ENCODE peak calls at places on chromosomes 13 and 19, in four cellular contexts. K, H, D and E are unnamed samples.

GRCh38 chr13:44022196-44022595 is 142.5 kb downstream of the LACC1 start:
- DNase-seq in D (peak), H (no peak), K (no peak), E (no peak)

GRCh38 chr19:14114854-14115253 is 2.7 kb downstream of the PRKACA start:
- DNase-seq in H (no peak), D (no peak), K (peak), E (no peak)

GRCh38 chr13:104011505-104012270 is 945.5 kb upstream of the SLC10A2 start:
- DNase-seq in H (no peak), K (no peak), D (no peak), E (no peak)

GRCh38 chr19:5387472-5387871 is 46.9 kb upstream of the PTPRS start:
- DNase-seq in D (no peak), H (no peak), K (no peak), E (no peak)

GRCh38 chr19:11361771-11362731 is 6.8 kb downstream of the PLPPR2 start:
- DNase-seq in K (no peak), H (no peak), D (no peak), E (no peak)

GRCh38 chr19:18809149-18809978 is 18.3 kb upstream of the COMP start:
- DNase-seq in D (no peak), H (no peak), K (no peak), E (no peak)

GRCh38 chr19:10835089-10835753 is 791 bp downstream of the TMED1 start:
- DNase-seq in H (no peak), K (peak), D (no peak), E (no peak)

GRCh38 chr19:35212241-35212640 is 16.3 kb downstream of the FAM187B start:
- DNase-seq in H (no peak), K (no peak), D (no peak), E (no peak)

GRCh38 chr13:108155185-108156106 is 59.9 kb downstream of the LIG4 start:
- DNase-seq in D (peak), H (peak), K (peak), E (peak)

GRCh38 chr19:31285744-31286143 is 63.5 kb downstream of the TSHZ3 start:
- DNase-seq in D (no peak), K (no peak), H (no peak), E (no peak)

GRCh38 chr13:80141114-80141849 is 199.6 kb downstream of the SPRY2 start:
- DNase-seq in H (no peak), D (no peak), K (no peak), E (no peak)

GRCh38 chr19:35714601-35715354 is 3.0 kb upstream of the KMT2B start:
- DNase-seq in D (peak), K (no peak), H (no peak), E (no peak)

GRCh38 chr19:2695288-2695866 is 7.1 kb downstream of the GNG7 start:
- DNase-seq in D (no peak), H (no peak), K (no peak), E (no peak)

GRCh38 chr13:93235258-93236015 is 8.8 kb downstream of the GPC6 start:
- DNase-seq in D (no peak), H (no peak), K (no peak), E (no peak)

GRCh38 chr13:93847162-93847561 is 620.6 kb downstream of the GPC6 start:
- DNase-seq in D (peak), K (no peak), H (no peak), E (no peak)

GRCh38 chr19:8526345-8527062 is 12.5 kb upstream of the ZNF414 start:
- DNase-seq in D (peak), H (no peak), K (peak), E (peak)

GRCh38 chr13:58960909-58961308 is 1202.8 kb downstream of the DIAPH3 start:
- DNase-seq in K (no peak), D (peak), H (no peak), E (no peak)
- TF ChIP-seq CTCF in K (no peak), D (no peak), H (no peak), E (no peak)

DNA sequence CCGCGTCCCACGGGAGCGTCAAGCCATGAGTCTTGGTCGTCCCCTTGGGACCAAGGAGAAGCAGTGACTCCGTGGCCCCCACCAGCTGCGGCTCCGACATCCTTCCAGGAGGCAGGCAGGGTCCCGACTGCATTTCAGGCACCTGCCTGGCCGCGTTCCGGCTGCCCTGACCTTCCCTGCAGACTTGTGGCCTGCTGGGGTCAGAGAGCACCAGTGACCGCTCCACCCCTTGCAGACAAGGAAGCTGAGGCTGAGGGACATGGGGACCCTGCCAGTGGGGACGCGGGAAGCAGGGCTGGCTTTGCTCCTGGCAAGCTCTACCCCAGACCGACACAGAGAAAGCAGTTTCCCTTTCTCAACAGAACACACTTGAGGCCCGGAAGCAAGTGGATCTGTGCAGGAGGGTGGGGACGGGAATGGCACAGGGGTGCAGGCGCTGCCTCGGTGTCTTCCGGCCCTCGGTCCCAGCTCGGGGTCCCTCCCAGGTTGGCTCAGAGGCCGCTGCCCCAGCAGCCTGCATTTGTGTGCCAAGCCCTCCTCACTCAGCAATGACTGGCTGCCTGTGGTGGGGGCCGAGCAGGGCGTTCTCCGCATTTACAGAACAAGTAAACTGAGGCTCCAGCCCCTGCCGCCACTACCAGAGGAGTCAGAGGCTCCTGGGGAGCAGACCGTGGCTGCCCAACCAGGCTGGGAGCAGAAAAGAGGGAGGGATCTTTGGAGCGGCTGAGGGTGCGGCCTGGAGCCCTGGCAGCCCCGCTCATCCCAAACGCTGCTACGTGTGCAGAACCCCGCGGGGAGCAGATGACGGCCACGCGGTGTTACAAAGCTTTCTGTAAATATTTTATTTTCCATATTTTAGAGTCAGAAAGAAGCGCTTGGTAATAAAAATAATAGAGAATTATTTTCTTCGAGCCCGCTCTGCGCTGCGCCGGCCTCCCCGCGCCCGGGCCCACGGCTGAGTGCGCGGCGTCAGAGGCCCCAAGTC is 43.9 kb downstream of the GAS6 start:
- DNase-seq in D (no peak), K (no peak), H (no peak), E (no peak)
- TF ChIP-seq TCF7L2 in D (no peak), K (no peak), H (no peak), E (no peak)

GRCh38 chr13:112056739-112057433 is 10.1 kb upstream of the SOX1 start:
- DNase-seq in D (no peak), K (no peak), H (no peak), E (no peak)

GRCh38 chr13:112055032-112055416 is 11.9 kb upstream of the SOX1 start:
- DNase-seq in H (no peak), D (no peak), K (no peak), E (no peak)

GRCh38 chr13:112054616-112055015 is 12.3 kb upstream of the SOX1 start:
- DNase-seq in K (no peak), D (no peak), H (no peak), E (no peak)

GRCh38 chr13:112056284-112056727 is 10.6 kb upstream of the SOX1 start:
- DNase-seq in H (no peak), K (no peak), D (no peak), E (no peak)

DNA sequence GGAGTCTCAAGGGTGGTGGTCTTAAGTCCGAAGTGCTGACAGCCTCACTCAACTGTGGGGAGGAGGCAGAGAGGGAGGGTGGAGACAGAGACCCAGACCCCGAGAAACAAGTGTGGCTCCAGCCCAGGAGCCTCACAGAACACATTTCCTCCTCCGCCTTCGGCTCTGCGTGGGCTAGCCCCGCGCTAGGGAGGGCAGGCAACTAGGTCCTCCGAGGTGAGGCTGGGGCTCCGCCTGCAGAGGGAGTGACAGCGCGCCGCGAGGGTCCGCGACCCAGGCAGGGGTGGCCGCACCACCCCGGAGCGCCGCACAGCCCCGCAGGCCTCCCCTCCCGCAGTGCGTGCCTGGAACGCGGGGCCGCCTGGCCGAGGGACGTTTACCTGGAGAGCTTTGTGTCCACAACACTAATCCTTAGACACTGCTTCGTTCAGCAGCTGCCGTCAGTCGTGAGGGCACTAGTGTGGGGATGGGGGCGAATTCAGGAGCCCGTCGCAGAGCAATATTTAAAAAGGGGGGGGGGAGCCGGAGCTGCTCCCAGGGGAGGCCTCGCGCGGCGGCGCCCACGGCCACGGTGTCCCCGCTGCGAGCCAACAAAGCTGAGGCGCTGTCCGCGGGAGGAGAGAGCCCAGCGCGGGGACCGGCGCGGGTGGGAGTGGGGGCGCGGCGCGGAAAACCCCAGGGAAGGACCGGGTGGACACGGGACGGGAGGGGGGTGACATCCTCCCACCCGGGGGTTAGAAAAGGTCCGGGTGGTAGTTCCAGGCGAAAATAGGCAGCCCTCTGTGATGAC is 11.3 kb upstream of the SOX1 start:
- DNase-seq in H (no peak), D (no peak), K (no peak), E (no peak)
- TF ChIP-seq CTCF in H (no peak), D (no peak), K (no peak), E (no peak)

GRCh38 chr19:28292822-28293500 is 920.0 kb downstream of the UQCRFS1 start:
- DNase-seq in H (no peak), D (no peak), K (no peak), E (no peak)
- TF ChIP-seq TCF7L2 in H (no peak), D (no peak), K (no peak), E (no peak)

DNA sequence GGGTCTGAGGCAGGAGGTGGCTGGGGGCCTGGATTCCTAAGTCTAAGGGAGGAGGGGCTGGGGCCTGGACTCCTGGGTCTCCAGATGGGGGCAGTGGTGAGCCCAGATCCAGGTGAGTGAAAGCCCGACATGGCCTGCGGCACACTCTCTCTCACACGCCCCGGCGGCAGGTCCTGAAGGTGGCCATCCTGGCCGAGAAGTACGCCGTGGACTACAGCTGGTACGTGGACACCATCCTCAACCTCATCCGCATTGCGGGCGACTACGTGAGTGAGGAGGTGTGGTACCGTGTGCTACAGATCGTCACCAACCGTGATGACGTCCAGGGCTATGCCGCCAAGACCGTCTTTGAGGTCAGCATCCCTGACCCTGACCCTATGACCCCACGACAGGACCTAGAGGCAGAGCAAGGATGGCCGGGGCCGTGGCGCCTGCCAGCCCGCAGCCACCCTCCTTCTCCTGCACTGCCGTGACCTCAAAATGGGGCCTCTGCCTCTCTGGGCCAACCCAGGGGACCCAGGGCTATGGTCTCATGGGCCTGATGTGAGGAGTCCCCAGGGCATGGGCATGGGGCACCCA is 13.2 kb downstream of the FUZ start:
- DNase-seq in D (no peak), K (no peak), H (no peak), E (no peak)
- TF ChIP-seq CTCF in D (peak), K (peak), H (no peak), E (peak)

GRCh38 chr13:105979586-105979985 is 555.9 kb downstream of the EFNB2 start:
- DNase-seq in H (no peak), D (no peak), K (no peak), E (no peak)

GRCh38 chr13:105979131-105979530 is 556.3 kb downstream of the EFNB2 start:
- DNase-seq in D (no peak), H (no peak), K (no peak), E (no peak)

GRCh38 chr13:105984236-105984635 is 551.2 kb downstream of the EFNB2 start:
- DNase-seq in K (no peak), H (no peak), D (no peak), E (no peak)

GRCh38 chr13:105982219-105982618 is 553.2 kb downstream of the EFNB2 start:
- DNase-seq in D (no peak), K (no peak), H (no peak), E (no peak)
- TF ChIP-seq TCF7L2 in D (no peak), K (no peak), H (no peak), E (no peak)

DNA sequence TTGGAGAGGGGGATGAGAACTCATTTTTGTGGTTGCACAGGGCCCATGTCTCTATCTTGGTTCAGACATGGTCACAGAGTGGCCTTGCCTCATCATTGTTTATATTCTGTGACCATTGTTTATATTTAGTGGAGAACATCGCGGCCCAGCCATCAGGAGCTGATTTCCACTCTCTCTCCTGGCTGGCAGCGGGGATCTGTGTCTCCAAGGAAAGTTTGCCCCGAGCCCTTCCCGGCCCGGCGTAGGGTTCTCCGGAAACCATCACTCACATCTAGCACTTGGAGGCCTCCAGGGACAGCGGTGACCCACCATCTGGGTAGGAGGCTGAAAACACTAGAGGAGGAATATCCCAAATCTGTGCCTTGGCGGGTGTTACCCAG is 822 bp upstream of the ZNF358 start:
- DNase-seq in D (no peak), H (no peak), K (no peak), E (no peak)
- TF ChIP-seq CTCF in D (no peak), H (no peak), K (no peak), E (no peak)

GRCh38 chr19:1616875-1617274 is 11.6 kb upstream of the UQCR11 start:
- DNase-seq in D (no peak), K (no peak), H (no peak), E (no peak)

GRCh38 chr19:1616396-1616795 is 11.1 kb upstream of the UQCR11 start:
- DNase-seq in D (no peak), K (no peak), H (no peak), E (no peak)

GRCh38 chr19:1613808-1614570 is 8.7 kb upstream of the UQCR11 start:
- DNase-seq in K (no peak), H (no peak), D (no peak), E (no peak)

GRCh38 chr19:1612114-1613086 is 7.1 kb upstream of the UQCR11 start:
- DNase-seq in K (no peak), H (no peak), D (no peak), E (no peak)

GRCh38 chr19:1615156-1615765 is 10.0 kb upstream of the UQCR11 start:
- DNase-seq in H (no peak), K (no peak), D (no peak), E (no peak)
- TF ChIP-seq TCF7L2 in H (no peak), K (no peak), D (no peak), E (no peak)